ENCODE peak calls at places on chromosomes 3 and 15, in eight cellular contexts. V is activated CD8-positive, alpha-beta T cell treated with anti-CD3 and anti-CD28 coated beads, Interleukin-2, amount 10 ng/mL, durations not matched to agents 7 days and 5 days; S is central memory CD8-positive, alpha-beta T cell; N is upper lobe of left lung; K is heart right ventricle; W is effector memory CD8-positive, alpha-beta T cell; E is sciatic nerve; F is left lobe of liver. Q is an unnamed sample.

GRCh38 chr3:174035317-174035886 is 637.9 kb downstream of the NLGN1 start:
- ATAC-seq in F (no peak), K (no peak), S (no peak), V (no peak), N (no peak), E (no peak), W (no peak), Q (no peak)

GRCh38 chr15:101455291-101455916 is 34.1 kb downstream of the PCSK6 start:
- ATAC-seq in V (no peak), E (no peak), W (no peak), F (peak), K (peak), S (no peak), N (peak), Q (peak)

GRCh38 chr15:83889995-83890394 is 236.1 kb downstream of the ADAMTSL3 start:
- ATAC-seq in V (no peak), W (no peak), F (peak), E (no peak), S (no peak), K (peak), N (no peak), Q (no peak)

GRCh38 chr3:67654832-67655152 is 380 bp upstream of the SUCLG2 start:
- ATAC-seq in F (peak), V (peak), N (peak), K (peak), W (peak), E (peak), S (no peak), Q (peak)

GRCh38 chr3:109887293-109887692 is 549.9 kb upstream of the DPPA4 start:
- ATAC-seq in W (no peak), S (no peak), F (no peak), V (no peak), K (no peak), E (no peak), N (no peak), Q (no peak)

GRCh38 chr3:43998841-43999805 is 242.6 kb upstream of the TOPAZ1 start:
- ATAC-seq in K (no peak), F (peak), E (peak), V (no peak), N (peak), S (no peak), W (no peak), Q (no peak)

GRCh38 chr15:50487287-50487686 is 59.2 kb downstream of the USP50 start:
- ATAC-seq in K (no peak), N (no peak), V (peak), S (no peak), F (no peak), W (no peak), E (no peak), Q (peak)

GRCh38 chr15:83092309-83092976 is 15.0 kb upstream of the TM6SF1 start:
- ATAC-seq in K (peak), E (peak), W (no peak), S (no peak), N (peak), F (peak), V (peak), Q (peak)

GRCh38 chr15:85443593-85444328 is 63.4 kb downstream of the AKAP13 start:
- ATAC-seq in N (peak), S (peak), E (no peak), V (peak), F (peak), K (peak), W (peak), Q (peak)

GRCh38 chr3:64642327-64643151 is 45.3 kb downstream of the ADAMTS9 start:
- ATAC-seq in K (no peak), E (peak), W (no peak), S (no peak), F (no peak), V (no peak), N (no peak), Q (no peak)

Q was measured in activated T-helper 17 cell treated with anti-CD3 and anti-CD28 coated beads, Interleukin-2, amount 50 U/mL, for 72 hours.